ENCODE peak calls at places on chromosomes 11 and 22, in ten cellular contexts. F, A, B, Y, C, X, U, J, Z and E are unnamed samples.

GRCh38 chr11:86818466-86819282 is 18.3 kb downstream of the PRSS23 start:
- DNase-seq in F (peak; percentile 82), A (peak; percentile 85), B (no peak), Y (peak; percentile 89), C (peak; percentile 52), X (peak; percentile 62), U (peak; percentile 71), J (peak; percentile 55), Z (peak; percentile 83), E (peak; percentile 56)

GRCh38 chr22:44704159-44705021 is 2.4 kb downstream of the PRR5 start:
- DNase-seq in F (no peak), A (no peak), B (no peak), Y (no peak), C (no peak), X (no peak), U (no peak), J (no peak), Z (no peak), E (no peak)

GRCh38 chr11:108697872-108698473 is 33.1 kb downstream of the DDX10 start:
- DNase-seq in F (peak; percentile 64), A (peak; percentile 90), B (no peak), Y (peak; percentile 75), C (peak; percentile 29), X (peak; percentile 46), U (peak; percentile 65), J (peak; percentile 73), Z (peak; percentile 84), E (peak; percentile 69)

GRCh38 chr11:62883677-62884076 is 3.0 kb downstream of the SLC3A2 start:
- DNase-seq in F (no peak), A (no peak), B (no peak), Y (peak; percentile 41), C (no peak), X (no peak), U (peak; percentile 76), J (no peak), Z (no peak), E (no peak)

GRCh38 chr11:124865181-124865901 is at the start of gene ROBO3:
- DNase-seq in F (peak; percentile 78), A (no peak), B (no peak), Y (no peak), C (no peak), X (no peak), U (no peak), J (no peak), Z (no peak), E (no peak)

GRCh38 chr11:73980001-73980960 is 2.4 kb downstream of the UCP2 start:
- DNase-seq in F (no peak), A (no peak), B (peak; percentile 57), Y (no peak), C (peak; percentile 65), X (peak; percentile 18), U (no peak), J (peak; percentile 88), Z (no peak), E (peak; percentile 87)

GRCh38 chr11:13297917-13298356 is 20.3 kb downstream of the BMAL1 start:
- DNase-seq in F (no peak), A (no peak), B (no peak), Y (no peak), C (peak; percentile 41), X (no peak), U (no peak), J (no peak), Z (no peak), E (no peak)

GRCh38 chr22:29231971-29232959 is 26.6 kb downstream of the EMID1 start:
- DNase-seq in F (no peak), A (peak; percentile 63), B (peak; percentile 94), Y (no peak), C (no peak), X (no peak), U (no peak), J (no peak), Z (no peak), E (no peak)

GRCh38 chr11:78869293-78869692 is 294.6 kb upstream of the NARS2 start:
- DNase-seq in F (no peak), A (no peak), B (no peak), Y (no peak), C (no peak), X (no peak), U (peak; percentile 83), J (no peak), Z (no peak), E (no peak)

GRCh38 chr22:25775501-25775900 is 33.5 kb downstream of the MYO18B start:
- DNase-seq in F (no peak), A (peak; percentile 30), B (no peak), Y (peak; percentile 52), C (no peak), X (no peak), U (no peak), J (no peak), Z (peak; percentile 72), E (no peak)

GRCh38 chr11:112453601-112454577 is 193.2 kb upstream of the PLET1 start:
- DNase-seq in F (peak; percentile 14), A (peak; percentile 52), B (peak; percentile 58), Y (peak; percentile 56), C (peak; percentile 58), X (no peak), U (no peak), J (peak; percentile 42), Z (peak; percentile 58), E (peak; percentile 31)

GRCh38 chr22:19448076-19448607 is 631 bp upstream of the C22orf39 start:
- DNase-seq in F (peak; percentile 71), A (peak; percentile 86), B (no peak), Y (peak; percentile 58), C (peak; percentile 16), X (peak; percentile 84), U (peak; percentile 76), J (peak; percentile 80), Z (peak; percentile 93), E (peak; percentile 78)

GRCh38 chr11:693415-693831 is 1.6 kb downstream of the DEAF1 start:
- DNase-seq in F (peak; percentile 3), A (peak; percentile 23), B (no peak), Y (peak; percentile 19), C (no peak), X (no peak), U (peak; percentile 57), J (no peak), Z (peak; percentile 31), E (no peak)

GRCh38 chr11:68583047-68583446 is 101.3 kb upstream of the GAL start:
- DNase-seq in F (no peak), A (peak; percentile 45), B (no peak), Y (peak; percentile 83), C (no peak), X (no peak), U (no peak), J (no peak), Z (peak; percentile 57), E (no peak)

GRCh38 chr11:111539426-111540113 is 950 bp upstream of the LAYN start:
- DNase-seq in F (no peak), A (no peak), B (no peak), Y (no peak), C (no peak), X (no peak), U (no peak), J (peak; percentile 19), Z (no peak), E (no peak)

GRCh38 chr22:19986410-19987341 is 29.9 kb downstream of the ARVCF start:
- DNase-seq in F (peak; percentile 69), A (peak; percentile 75), B (peak; percentile 82), Y (peak; percentile 80), C (peak; percentile 76), X (peak; percentile 69), U (peak; percentile 66), J (peak; percentile 99), Z (peak; percentile 53), E (peak; percentile 98)

GRCh38 chr22:47297261-47298016 is 535.0 kb downstream of the TBC1D22A start:
- DNase-seq in F (no peak), A (no peak), B (no peak), Y (no peak), C (no peak), X (no peak), U (no peak), J (no peak), Z (no peak), E (no peak)

GRCh38 chr11:2390871-2391662 is 9.5 kb upstream of the TSSC4 start:
- DNase-seq in F (no peak), A (peak; percentile 50), B (no peak), Y (peak; percentile 76), C (no peak), X (no peak), U (no peak), J (no peak), Z (peak; percentile 84), E (no peak)

GRCh38 chr22:31692186-31692886 is 30.3 kb upstream of the PISD start:
- DNase-seq in F (no peak), A (peak; percentile 53), B (no peak), Y (peak; percentile 79), C (no peak), X (no peak), U (no peak), J (no peak), Z (peak; percentile 70), E (no peak)

GRCh38 chr11:109728056-109728455 is 306.1 kb downstream of the C11orf87 start:
- DNase-seq in F (no peak), A (no peak), B (no peak), Y (peak; percentile 30), C (no peak), X (no peak), U (no peak), J (no peak), Z (no peak), E (no peak)

GRCh38 chr11:111814106-111814505 is 47.9 kb upstream of the PPP2R1B start:
- DNase-seq in F (no peak), A (no peak), B (no peak), Y (no peak), C (no peak), X (no peak), U (no peak), J (no peak), Z (no peak), E (no peak)

GRCh38 chr11:117230286-117230961 is 1.4 kb downstream of the PCSK7 start:
- DNase-seq in F (no peak), A (peak; percentile 38), B (no peak), Y (peak; percentile 30), C (no peak), X (no peak), U (no peak), J (peak; percentile 37), Z (peak; percentile 73), E (peak; percentile 56)

GRCh38 chr22:32676196-32676595 is 125.3 kb upstream of the TIMP3 start:
- DNase-seq in F (no peak), A (no peak), B (peak; percentile 84), Y (no peak), C (no peak), X (no peak), U (no peak), J (no peak), Z (no peak), E (no peak)

GRCh38 chr22:26890870-26891269 is 233.5 kb downstream of the MIAT start:
- DNase-seq in F (no peak), A (no peak), B (no peak), Y (no peak), C (no peak), X (no peak), U (no peak), J (no peak), Z (no peak), E (no peak)

GRCh38 chr11:9834281-9834680 is 170.4 kb downstream of the SWAP70 start:
- DNase-seq in F (no peak), A (peak; percentile 55), B (no peak), Y (no peak), C (no peak), X (no peak), U (no peak), J (no peak), Z (no peak), E (no peak)

GRCh38 chr11:117087446-117087845 is 10.8 kb downstream of the SIK3 start:
- DNase-seq in F (no peak), A (no peak), B (no peak), Y (no peak), C (no peak), X (no peak), U (no peak), J (no peak), Z (no peak), E (no peak)

GRCh38 chr11:17013548-17014320 is 480 bp downstream of the PLEKHA7 start:
- DNase-seq in F (peak; percentile 34), A (no peak), B (peak; percentile 58), Y (no peak), C (peak; percentile 40), X (no peak), U (no peak), J (peak; percentile 72), Z (no peak), E (peak; percentile 53)

GRCh38 chr11:34810107-34810562 is 106.0 kb downstream of the APIP start:
- DNase-seq in F (no peak), A (no peak), B (no peak), Y (no peak), C (no peak), X (no peak), U (no peak), J (no peak), Z (no peak), E (no peak)